ENCODE peak calls at places on chromosomes 12 and 14, in nine cellular contexts. K is Panc1; L is kidney tubule cell; J is AG09319; T is right atrium auricular region; C is Karpas-422; U is CD8-positive, alpha-beta T cell; E is T-helper 17 cell; W is T-helper 1 cell. X is an unnamed sample.
A peak's percentile ranks its signal among the peaks of the same experiment; 100 is the strongest.

GRCh38 chr14:24092960-24093900 is 881 bp upstream of the PCK2 start:
- DNase-seq in U (no peak), J (no peak), L (no peak), T (no peak), E (no peak), K (no peak), W (no peak), C (no peak), X (no peak)

GRCh38 chr12:110244372-110244771 is 36.7 kb upstream of the ATP2A2 start:
- DNase-seq in E (no peak), L (no peak), T (peak; percentile 42), C (no peak), K (no peak), W (no peak), J (no peak), U (no peak), X (no peak)

GRCh38 chr12:62730649-62731377 is 204.1 kb downstream of the PPM1H start:
- DNase-seq in J (peak; percentile 82), E (no peak), W (no peak), C (no peak), U (no peak), L (peak; percentile 79), T (no peak), K (no peak), X (no peak)

GRCh38 chr14:72608391-72609204 is 285.3 kb downstream of the DPF3 start:
- DNase-seq in L (peak; percentile 91), E (no peak), W (no peak), C (no peak), J (peak; percentile 66), K (peak; percentile 1), T (peak; percentile 36), U (no peak), X (no peak)

GRCh38 chr12:52561880-52562449 is 9.0 kb upstream of the KRT71 start:
- DNase-seq in E (no peak), K (no peak), W (no peak), T (no peak), L (peak; percentile 21), U (no peak), J (no peak), C (no peak), X (no peak)

GRCh38 chr12:52691076-52691764 is 11.0 kb upstream of the KRT1 start:
- DNase-seq in E (peak; percentile 19), U (peak; percentile 63), C (no peak), L (no peak), J (no peak), W (no peak), K (no peak), T (no peak), X (peak; percentile 32)

GRCh38 chr12:66693901-66694513 is 15.1 kb upstream of the GRIP1 start:
- DNase-seq in C (peak; percentile 94), W (no peak), L (peak; percentile 73), U (no peak), T (no peak), E (no peak), J (peak; percentile 19), K (peak; percentile 32), X (no peak)

GRCh38 chr14:36941783-36942521 is 230.5 kb downstream of the SLC25A21 start:
- DNase-seq in E (peak; percentile 17), C (peak; percentile 96), T (peak; percentile 72), J (peak; percentile 55), W (no peak), U (no peak), L (peak; percentile 71), K (peak; percentile 64), X (peak; percentile 31)

GRCh38 chr12:119178544-119179334 is at the start of gene HSPB8:
- DNase-seq in U (no peak), J (peak; percentile 68), T (peak; percentile 97), L (peak; percentile 97), K (peak; percentile 69), W (no peak), C (no peak), E (no peak), X (peak; percentile 56)

GRCh38 chr12:89969098-89969497 is 260.5 kb upstream of the ATP2B1 start:
- DNase-seq in T (no peak), E (no peak), J (no peak), K (no peak), W (no peak), U (no peak), C (no peak), L (peak; percentile 48), X (no peak)

GRCh38 chr12:51086933-51087332 is 3.5 kb upstream of the CSRNP2 start:
- DNase-seq in C (no peak), K (no peak), W (no peak), J (no peak), E (no peak), U (no peak), L (no peak), T (no peak), X (no peak)

GRCh38 chr12:69688496-69689427 is 10.3 kb downstream of the BEST3 start:
- DNase-seq in E (no peak), K (peak; percentile 64), J (peak; percentile 53), U (no peak), W (no peak), T (peak; percentile 70), C (peak; percentile 43), L (peak; percentile 98), X (peak; percentile 24)

GRCh38 chr14:90553298-90553920 is 156.6 kb downstream of the CALM1 start:
- DNase-seq in U (no peak), K (no peak), C (no peak), E (no peak), W (no peak), L (no peak), J (no peak), T (no peak), X (no peak)

GRCh38 chr12:43676183-43676813 is 82.3 kb downstream of the PUS7L start:
- DNase-seq in L (peak; percentile 39), C (peak; percentile 80), T (no peak), W (no peak), J (no peak), K (peak; percentile 25), U (no peak), E (no peak), X (no peak)

GRCh38 chr12:27277846-27278260 is 33.8 kb downstream of the STK38L start:
- DNase-seq in L (peak; percentile 20), K (peak; percentile 5), U (no peak), W (no peak), J (peak; percentile 31), C (no peak), E (no peak), T (no peak), X (no peak)

GRCh38 chr14:29645117-29645516 is 282.5 kb downstream of the PRKD1 start:
- DNase-seq in J (no peak), T (no peak), W (no peak), C (no peak), L (no peak), U (no peak), E (no peak), K (no peak), X (no peak)

GRCh38 chr12:92341333-92341691 is 195.7 kb upstream of the BTG1 start:
- DNase-seq in E (no peak), U (no peak), C (no peak), J (no peak), L (peak; percentile 18), K (no peak), W (no peak), T (no peak), X (no peak)

GRCh38 chr12:46377678-46378077 is 5.1 kb upstream of the SLC38A2 start:
- DNase-seq in E (no peak), J (no peak), C (no peak), W (no peak), K (no peak), L (no peak), U (no peak), T (no peak), X (no peak)

GRCh38 chr12:55019784-55020183 is at the start of gene NEUROD4:
- DNase-seq in E (no peak), U (no peak), C (no peak), W (no peak), L (peak; percentile 74), K (no peak), T (no peak), J (peak; percentile 5), X (peak; percentile 11)

X was measured in left colon.